ENCODE peak calls at places on chromosomes 4 and X, in six cellular contexts. D, Z, R, E, J and T are unnamed samples.

GRCh38 chrX:101493225-101493624 is 8.0 kb downstream of the ARMCX4 start:
- DNase-seq in R (no peak), J (no peak), Z (no peak), D (no peak), E (no peak), T (no peak)

GRCh38 chr4:139973015-139973414 is 181.0 kb downstream of the MAML3 start:
- DNase-seq in E (peak; percentile 19), Z (no peak), J (no peak), D (no peak), R (no peak), T (no peak)

GRCh38 chr4:159042097-159042605 is 60.7 kb upstream of the RAPGEF2 start:
- DNase-seq in Z (peak; percentile 39), D (no peak), J (no peak), E (no peak), R (peak; percentile 12), T (no peak)

GRCh38 chr4:155807021-155807420 is 48.2 kb downstream of the GUCY1B1 start:
- DNase-seq in R (no peak), D (no peak), E (peak; percentile 39), J (no peak), Z (no peak), T (no peak)

GRCh38 chrX:52271212-52271611 is 86.5 kb downstream of the MAGED4 start:
- DNase-seq in D (no peak), E (peak; percentile 19), Z (no peak), R (peak; percentile 11), J (peak; percentile 18), T (no peak)

GRCh38 chrX:154467556-154467955 is 9.5 kb downstream of the PLXNA3 start:
- DNase-seq in Z (no peak), J (no peak), R (no peak), E (no peak), D (no peak), T (no peak)

GRCh38 chr4:68271851-68272756 is 26.6 kb upstream of the TMPRSS11B start:
- DNase-seq in E (peak; percentile 71), R (no peak), D (no peak), J (no peak), Z (no peak), T (peak; percentile 3)

GRCh38 chrX:108516184-108516583 is 76.5 kb downstream of the COL4A5 start:
- DNase-seq in R (no peak), Z (no peak), E (peak; percentile 6), D (no peak), J (no peak), T (no peak)

GRCh38 chr4:151045907-151046306 is 30.8 kb upstream of the LRBA start:
- DNase-seq in R (peak; percentile 8), J (peak; percentile 45), D (no peak), Z (no peak), E (no peak), T (no peak)

GRCh38 chrX:31580227-31580626 is 508.4 kb upstream of the FTHL17 start:
- DNase-seq in Z (no peak), E (peak; percentile 46), J (no peak), D (no peak), R (no peak), T (no peak)

GRCh38 chr4:14916554-14917304 is 85.6 kb upstream of the CPEB2 start:
- DNase-seq in J (peak; percentile 12), Z (peak; percentile 24), E (peak; percentile 73), R (peak; percentile 13), D (no peak), T (no peak)

GRCh38 chr4:2762048-2762447 is 5.9 kb upstream of the TNIP2 start:
- DNase-seq in R (no peak), J (no peak), E (no peak), D (no peak), Z (no peak), T (no peak)
- H3K27ac ChIP-seq in R (peak overlapping the region; percentile 91), J (no peak overlapping the region), E (no peak overlapping the region), D (no peak overlapping the region), Z (no peak overlapping the region), T (no peak overlapping the region)

GRCh38 chr4:10728016-10728415 is 43.4 kb upstream of the CLNK start:
- DNase-seq in R (no peak), E (no peak), J (no peak), D (no peak), Z (no peak), T (no peak)
- H3K27ac ChIP-seq in R (no peak overlapping the region), E (no peak overlapping the region), J (no peak overlapping the region), D (no peak overlapping the region), Z (no peak overlapping the region), T (no peak overlapping the region)

DNA sequence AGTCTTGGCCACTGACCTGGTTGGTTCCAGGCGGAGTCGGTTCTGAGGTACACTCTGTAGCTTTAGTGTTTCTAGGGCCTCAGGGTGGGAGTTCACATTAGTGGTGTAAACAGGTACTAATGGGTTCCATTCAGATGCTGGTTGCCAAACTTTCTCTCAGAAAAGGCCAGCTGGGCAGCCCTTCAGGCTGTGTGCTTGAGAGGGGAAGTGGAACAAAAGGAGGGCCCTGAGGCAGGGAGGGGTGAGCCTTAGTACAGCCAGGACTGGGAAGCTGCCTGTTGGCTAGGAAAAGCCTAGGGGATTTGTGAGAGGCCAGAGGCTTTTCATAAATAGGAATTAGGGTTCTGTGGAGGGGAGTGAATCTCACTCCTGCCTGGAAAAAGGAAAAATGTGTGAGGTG is 24.9 kb downstream of the NHSL2 start:
- DNase-seq in R (no peak), D (no peak), E (no peak), Z (no peak), J (peak; percentile 57), T (no peak)
- H3K27ac ChIP-seq in R (no peak overlapping the region), D (no peak overlapping the region), E (no peak overlapping the region), Z (peak overlapping the region; percentile 49), J (peak overlapping the region; percentile 51), T (no peak overlapping the region)

GRCh38 chrX:49162620-49163019 is at the start of gene MAGIX:
- DNase-seq in Z (no peak), J (no peak), R (peak; percentile 62), D (no peak), E (no peak), T (no peak)
- H3K27ac ChIP-seq in Z (peak within 1 kb of the TSS; percentile 97), J (no peak within 1 kb of the TSS), R (peak within 1 kb of the TSS; percentile 89), D (no peak within 1 kb of the TSS), E (peak within 1 kb of the TSS; percentile 91), T (peak within 1 kb of the TSS; percentile 70)

GRCh38 chr4:21801661-21802355 is 146.8 kb downstream of the KCNIP4 start:
- DNase-seq in R (no peak), J (no peak), E (peak; percentile 40), D (no peak), Z (no peak), T (no peak)
- H3K27ac ChIP-seq in R (no peak overlapping the region), J (no peak overlapping the region), E (peak overlapping the region; percentile 68), D (no peak overlapping the region), Z (no peak overlapping the region), T (no peak overlapping the region)

GRCh38 chrX:79366556-79366887 is 612 bp downstream of the ITM2A start:
- DNase-seq in R (no peak), D (no peak), Z (no peak), J (no peak), E (no peak), T (no peak)
- H3K27ac ChIP-seq in R (no peak overlapping the region), D (peak overlapping the region; percentile 94), Z (peak overlapping the region; percentile 75), J (no peak overlapping the region), E (no peak overlapping the region), T (no peak overlapping the region)

DNA sequence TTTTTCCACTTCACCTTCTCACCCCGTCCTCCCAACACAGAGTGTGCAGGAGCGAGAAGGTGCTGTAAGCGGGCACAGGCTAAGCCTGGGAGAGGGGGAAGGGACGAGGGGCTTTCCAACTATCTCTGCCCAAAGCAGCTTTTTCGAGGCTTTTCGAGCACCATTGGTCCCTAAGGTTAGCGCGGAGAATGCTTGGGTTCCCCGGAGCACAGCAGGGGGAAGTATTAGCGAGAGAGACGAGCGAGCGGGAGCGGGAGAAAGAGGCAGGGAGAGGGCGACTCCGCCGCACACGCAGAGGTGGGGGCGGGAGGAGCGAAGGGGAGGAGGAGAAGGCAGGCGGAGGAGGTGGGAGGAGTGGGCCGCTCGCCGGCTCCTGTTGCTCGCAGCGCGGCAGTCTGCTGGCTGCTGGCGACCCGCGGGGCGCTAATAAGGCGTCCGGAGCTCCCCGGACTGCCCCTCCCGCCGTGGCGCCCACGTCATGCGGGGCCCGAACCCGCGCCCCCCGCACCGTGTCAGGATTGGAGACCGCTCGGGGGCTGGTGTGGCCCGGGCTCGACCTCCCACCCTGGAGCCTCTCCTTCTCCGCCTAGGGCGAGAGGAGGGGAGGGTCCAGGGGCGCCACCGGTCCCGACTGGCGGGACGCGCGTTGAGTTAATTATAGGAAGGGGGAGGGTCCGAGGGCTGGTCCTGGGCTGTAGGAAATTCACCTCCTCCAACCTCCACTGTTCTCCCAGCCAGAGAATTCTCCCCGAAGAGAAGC is at the start of gene ADAMTS3:
- DNase-seq in E (peak; percentile 67), Z (peak; percentile 55), J (peak; percentile 90), D (no peak), R (peak; percentile 52), T (no peak)
- H3K27ac ChIP-seq in E (no peak within 1 kb of the TSS), Z (peak within 1 kb of the TSS; percentile 39), J (peak within 1 kb of the TSS; percentile 94), D (no peak within 1 kb of the TSS), R (no peak within 1 kb of the TSS), T (peak within 1 kb of the TSS; percentile 38)

DNA sequence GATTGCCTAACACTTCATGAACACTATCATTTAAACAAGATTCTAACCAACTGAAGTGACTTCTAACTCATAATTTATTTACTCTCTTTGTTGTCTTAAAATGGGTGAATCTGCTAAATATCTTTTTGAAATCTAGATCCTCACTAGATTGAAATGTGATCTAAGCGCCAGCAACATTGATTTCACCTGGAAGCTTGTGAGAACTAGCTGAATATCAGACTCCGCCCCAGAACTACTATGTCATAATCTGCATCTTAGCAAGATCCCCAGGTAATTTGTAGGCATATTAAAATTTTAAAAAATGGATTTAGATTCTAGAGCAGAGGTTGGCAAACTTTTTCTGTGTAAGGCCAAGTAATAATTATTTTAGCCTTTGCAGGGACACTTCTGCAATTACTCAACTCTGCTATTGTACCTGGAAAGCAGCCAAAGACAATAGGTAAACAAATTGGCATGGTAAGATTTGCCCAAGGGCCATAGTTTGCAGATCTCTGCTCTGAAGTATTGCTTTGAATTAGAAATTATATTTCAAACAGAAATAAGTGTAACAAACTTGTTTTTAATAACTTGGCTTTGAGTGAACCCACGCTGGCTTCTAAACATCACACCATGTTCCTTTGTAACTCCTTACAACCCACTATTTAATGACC is 121.5 kb downstream of the REELD1 start:
- DNase-seq in Z (no peak), J (no peak), R (no peak), E (peak; percentile 14), D (no peak), T (no peak)
- H3K27ac ChIP-seq in Z (no peak overlapping the region), J (no peak overlapping the region), R (no peak overlapping the region), E (no peak overlapping the region), D (no peak overlapping the region), T (no peak overlapping the region)